ENCODE peak calls at places on chromosomes 7 and 10, in five cellular contexts. D is Right ventricle myocardium superior; A is stimulated activated CD8-positive, alpha-beta memory T cell treated with anti-CD3 and anti-CD28 coated beads, Interleukin-2, amount 100 ng/mL, for 48 hours; U is stimulated activated CD4-positive, alpha-beta T cell treated with anti-CD3 and anti-CD28 coated beads, Interleukin-12 subunit alpha, Interleukin-12 subunit beta, amount 100 ng/mL, for 48 hours; S is activated CD8-positive, alpha-beta memory T cell treated with anti-CD3 and anti-CD28 coated beads for 24 hours. C is an unnamed sample.
A peak's percentile ranks its signal among the peaks of the same experiment; 100 is the strongest.

GRCh38 chr10:112985701-112986510 is 35.9 kb downstream of the TCF7L2 start:
- DNase-seq in S (no peak), D (no peak), A (no peak), U (no peak), C (no peak)

GRCh38 chr10:6494934-6495592 is 85.0 kb downstream of the PRKCQ start:
- DNase-seq in S (peak; percentile 68), D (no peak), U (no peak), A (no peak), C (no peak)

GRCh38 chr7:45651056-45651444 is 76.9 kb downstream of the ADCY1 start:
- DNase-seq in A (no peak), D (no peak), S (peak; percentile 19), U (no peak), C (no peak)

GRCh38 chr7:108135446-108136190 is 5.5 kb upstream of the LAMB4 start:
- DNase-seq in U (peak; percentile 23), D (no peak), S (no peak), A (peak; percentile 23), C (no peak)

GRCh38 chr7:6691609-6692106 is 15.1 kb downstream of the ZNF12 start:
- DNase-seq in S (no peak), U (no peak), A (no peak), D (no peak), C (peak; percentile 28)

GRCh38 chr10:119335671-119336353 is 128.4 kb downstream of the GRK5 start:
- DNase-seq in A (no peak), D (no peak), S (no peak), U (no peak), C (peak; percentile 75)

GRCh38 chr10:43220971-43221418 is 45.9 kb downstream of the RASGEF1A start:
- DNase-seq in U (no peak), A (no peak), S (no peak), D (peak; percentile 22), C (no peak)

GRCh38 chr10:29033311-29033940 is 255.4 kb upstream of the LYZL1 start:
- DNase-seq in U (no peak), A (no peak), S (no peak), D (no peak), C (no peak)

GRCh38 chr7:38673795-38674194 is 42.6 kb upstream of the AMPH start:
- DNase-seq in U (no peak), D (no peak), A (no peak), S (no peak), C (peak; percentile 44)

GRCh38 chr10:101070098-101070497 is 8.3 kb downstream of the KAZALD1 start:
- DNase-seq in A (no peak), S (no peak), U (no peak), D (no peak), C (no peak)

GRCh38 chr7:52311886-52312285 is 723.5 kb upstream of the POM121L12 start:
- DNase-seq in D (no peak), S (no peak), U (no peak), A (no peak), C (no peak)

GRCh38 chr10:29496341-29497162 is 138.2 kb downstream of the SVIL start:
- DNase-seq in S (peak; percentile 86), U (peak; percentile 45), A (peak; percentile 70), D (peak; percentile 80), C (peak; percentile 83)

GRCh38 chr10:10807106-10807505 is 210.6 kb upstream of the CELF2 start:
- DNase-seq in S (no peak), U (no peak), D (no peak), A (no peak), C (no peak)

GRCh38 chr10:14487511-14487909 is 156.8 kb upstream of the FRMD4A start:
- DNase-seq in U (no peak), D (no peak), A (no peak), S (no peak), C (peak; percentile 37)

GRCh38 chr10:1448252-1448901 is 288.9 kb downstream of the ADARB2 start:
- DNase-seq in D (no peak), A (no peak), U (no peak), S (no peak), C (no peak)

GRCh38 chr10:23693398-23693797 is 254.5 kb downstream of the OTUD1 start:
- DNase-seq in U (no peak), S (no peak), D (peak; percentile 41), A (peak; percentile 23), C (no peak)

GRCh38 chr7:34928052-34928451 is 109.2 kb downstream of the DPY19L1 start:
- DNase-seq in S (peak; percentile 70), D (peak; percentile 44), A (peak; percentile 47), U (peak; percentile 46), C (peak; percentile 42)

GRCh38 chr7:143299840-143300239 is 11.7 kb downstream of the CASP2 start:
- DNase-seq in S (peak; percentile 69), A (no peak), U (peak; percentile 38), D (peak; percentile 55), C (peak; percentile 64)

C was measured in dermis blood vessel endothelial cell.